ENCODE peak calls at places on chromosomes 12 and 14, in six cellular contexts. C is A549, Y is Peyer's patch, F is right lobe of liver, B is stomach, Z is adrenal gland. W is an unnamed sample. For H3K4me1, the result is how much of the 10 kb centered on the place peaks cover.

GRCh38 chr12:91332305-91332704 is 149.7 kb upstream of the DCN start:
- DNase-seq in C (no peak), Y (no peak), F (no peak), B (no peak), Z (no peak), W (no peak)

GRCh38 chr12:71958993-71959588 is 20.4 kb downstream of the TPH2 start:
- DNase-seq in C (no peak), Y (no peak), F (no peak), B (no peak), Z (no peak), W (no peak)

GRCh38 chr12:114166360-114166759 is 200.2 kb upstream of the RBM19 start:
- DNase-seq in C (peak), Y (no peak), F (no peak), B (no peak), Z (peak), W (no peak)

GRCh38 chr12:101925352-101925751 is 48.0 kb downstream of the DRAM1 start:
- DNase-seq in C (peak), Y (no peak), F (no peak), B (peak), Z (peak), W (peak)

GRCh38 chr12:95634622-95635621 is 83.6 kb upstream of the USP44 start:
- DNase-seq in C (peak), Y (peak), F (peak), B (peak), Z (no peak), W (no peak)

GRCh38 chr12:2507811-2508210 is 287.0 kb upstream of the FKBP4 start:
- DNase-seq in C (no peak), Y (no peak), F (no peak), B (no peak), Z (no peak), W (no peak)

GRCh38 chr14:54301349-54301748 is 95.5 kb upstream of the CDKN3 start:
- DNase-seq in C (no peak), Y (no peak), F (no peak), B (no peak), Z (no peak), W (no peak)

GRCh38 chr12:46371718-46372130 is 849 bp downstream of the SLC38A2 start:
- DNase-seq in C (peak), Y (peak), F (peak), B (peak), Z (peak), W (no peak)

GRCh38 chr12:2212971-2213869 is 160.4 kb downstream of the CACNA1C start:
- DNase-seq in C (no peak), Y (no peak), F (no peak), B (no peak), Z (peak), W (no peak)

GRCh38 chr12:99135376-99135775 is 490.3 kb downstream of the APAF1 start:
- DNase-seq in C (no peak), Y (no peak), F (no peak), B (no peak), Z (no peak), W (no peak)

GRCh38 chr12:110928700-110929099 is 8.3 kb upstream of the MYL2 start:
- DNase-seq in C (no peak), Y (no peak), F (no peak), B (no peak), Z (no peak), W (no peak)

GRCh38 chr12:12072064-12072760 is 1.5 kb downstream of the BCL2L14 start:
- DNase-seq in C (no peak), Y (peak), F (peak), B (peak), Z (no peak), W (no peak)

GRCh38 chr12:76883151-76883550 is 4.3 kb upstream of the CSRP2 start:
- DNase-seq in C (no peak), Y (no peak), F (no peak), B (no peak), Z (no peak), W (no peak)

GRCh38 chr14:69699743-69700309 is 67.1 kb upstream of the SRSF5 start:
- DNase-seq in C (no peak), Y (no peak), F (no peak), B (peak), Z (peak), W (no peak)

GRCh38 chr12:94098466-94098865 is 49.9 kb upstream of the PLXNC1 start:
- DNase-seq in C (no peak), Y (no peak), F (no peak), B (no peak), Z (no peak), W (no peak)

GRCh38 chr14:75267141-75267601 is 11.5 kb upstream of the FOS start:
- DNase-seq in C (no peak), Y (no peak), F (no peak), B (no peak), Z (no peak), W (no peak)

GRCh38 chr12:94779520-94779919 is 129.2 kb upstream of the TMCC3 start:
- DNase-seq in C (no peak), Y (no peak), F (no peak), B (no peak), Z (no peak), W (no peak)

GRCh38 chr12:30794020-30794419 is 39.3 kb upstream of the CAPRIN2 start:
- DNase-seq in C (no peak), Y (no peak), F (no peak), B (no peak), Z (no peak), W (no peak)

GRCh38 chr14:59123975-59124374 is 64.5 kb upstream of the DAAM1 start:
- DNase-seq in C (peak), Y (no peak), F (no peak), B (no peak), Z (no peak), W (no peak)

GRCh38 chr12:104372048-104372720 is 68.6 kb downstream of the EID3 start:
- DNase-seq in C (peak), Y (no peak), F (no peak), B (no peak), Z (peak), W (no peak)

GRCh38 chr12:14325716-14326343 is 39.7 kb upstream of the ATF7IP start:
- DNase-seq in C (no peak), Y (no peak), F (no peak), B (no peak), Z (no peak), W (no peak)

GRCh38 chr14:65237023-65237814 is 134.9 kb upstream of the MAX start:
- DNase-seq in C (no peak), Y (no peak), F (no peak), B (no peak), Z (no peak), W (no peak)

GRCh38 chr12:13561923-13562322 is 365.4 kb downstream of the EMP1 start:
- DNase-seq in C (no peak), Y (no peak), F (no peak), B (no peak), Z (no peak), W (no peak)

GRCh38 chr14:55850803-55851202 is 267.4 kb upstream of the PELI2 start:
- DNase-seq in C (no peak), Y (no peak), F (no peak), B (peak), Z (no peak), W (no peak)

GRCh38 chr14:33282811-33283210 is 344.1 kb downstream of the NPAS3 start:
- DNase-seq in C (no peak), Y (no peak), F (no peak), B (no peak), Z (no peak), W (no peak)

GRCh38 chr12:122421263-122421814 is 1.1 kb downstream of the CLIP1 start:
- DNase-seq in C (peak), Y (no peak), F (peak), B (peak), Z (peak), W (no peak)

GRCh38 chr14:51604078-51604477 is 47.6 kb upstream of the FRMD6 start:
- DNase-seq in C (no peak), Y (no peak), F (no peak), B (no peak), Z (no peak), W (no peak)

GRCh38 chr14:96494331-96494730 is 7.9 kb upstream of the PAPOLA start:
- DNase-seq in C (no peak), Y (no peak), F (no peak), B (no peak), Z (no peak), W (no peak)

GRCh38 chr12:41014643-41015020 is 173.5 kb upstream of the PDZRN4 start:
- DNase-seq in C (peak), Y (no peak), F (no peak), B (no peak), Z (no peak), W (no peak)

GRCh38 chr14:91144425-91145145 is 30.7 kb downstream of the DGLUCY start:
- DNase-seq in C (no peak), Y (no peak), F (no peak), B (no peak), Z (no peak), W (no peak)

GRCh38 chr14:93295541-93296220 is 37.2 kb downstream of the BTBD7 start:
- DNase-seq in C (no peak), Y (no peak), F (no peak), B (no peak), Z (no peak), W (no peak)

GRCh38 chr12:12405882-12406281 is 49.0 kb downstream of the BORCS5 start:
- DNase-seq in C (peak), Y (peak), F (peak), B (peak), Z (peak), W (no peak)

GRCh38 chr12:62711626-62712305 is 223.2 kb downstream of the PPM1H start:
- DNase-seq in C (no peak), Y (no peak), F (no peak), B (no peak), Z (no peak), W (no peak)

GRCh38 chr14:30753452-30753851 is 120.9 kb upstream of the COCH start:
- DNase-seq in C (no peak), Y (no peak), F (no peak), B (no peak), Z (no peak), W (no peak)

DNA sequence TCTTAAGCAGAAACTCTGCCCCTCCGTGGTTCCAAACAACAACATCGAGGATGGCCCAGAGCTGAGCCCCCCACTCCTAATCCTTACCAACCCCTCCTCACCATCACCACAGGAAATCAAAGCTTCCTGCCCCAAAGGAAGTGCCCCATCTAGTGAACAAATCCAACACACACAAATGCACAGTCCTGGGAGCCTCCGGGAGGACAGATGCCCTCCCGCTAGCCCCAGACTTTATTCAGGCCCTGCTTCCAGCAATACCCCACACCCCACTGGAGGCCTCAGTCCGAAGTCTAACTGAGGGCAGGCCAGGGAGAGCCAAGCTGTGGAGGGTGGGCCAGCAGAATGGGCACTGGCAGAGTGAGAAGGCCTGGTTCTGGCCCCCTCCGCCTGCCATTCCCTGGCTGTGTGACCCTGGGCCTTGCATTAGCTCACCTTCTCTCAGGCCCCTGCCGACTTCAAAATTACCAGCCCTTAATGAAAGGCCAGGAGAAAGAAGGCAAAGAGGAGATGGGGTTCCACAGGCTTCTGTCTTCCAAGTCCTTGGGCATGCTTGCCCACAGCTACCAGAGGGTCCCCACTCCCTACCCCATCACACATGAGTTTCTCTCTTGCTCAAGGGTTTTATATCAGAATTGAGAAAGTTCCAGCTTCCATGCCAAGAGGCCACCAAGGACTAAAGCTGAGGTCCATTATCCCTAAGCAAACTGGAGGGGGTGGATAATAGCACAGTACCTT is 2.3 kb downstream of the HDAC7 start:
- DNase-seq in C (no peak), Y (no peak), F (peak), B (no peak), Z (no peak), W (no peak)
- TF ChIP-seq CTCF in C (peak), Y (no peak), F (peak), B (no peak), Z (no peak), W (no peak)

GRCh38 chr14:102867826-102868580 is 54.5 kb upstream of the AMN start:
- DNase-seq in C (no peak), Y (peak), F (no peak), B (no peak), Z (no peak), W (no peak)
- TF ChIP-seq POLR2A in C (no peak), Y (no peak), F (no peak), B (no peak), Z (no peak), W (no peak)

GRCh38 chr12:49666176-49666575 is 41.0 kb downstream of the FMNL3 start:
- DNase-seq in C (no peak), Y (no peak), F (no peak), B (no peak), Z (no peak), W (no peak)
- H3K4me1 ChIP-seq in C (under half), Y (half or more), F (under half), B (half or more), Z (under half), W (under half)

GRCh38 chr14:104685216-104685997 is 4.0 kb upstream of the INF2 start:
- DNase-seq in C (peak), Y (no peak), F (no peak), B (no peak), Z (no peak), W (no peak)
- TF ChIP-seq CTCF in C (no peak), Y (no peak), F (no peak), B (no peak), Z (no peak), W (no peak)

GRCh38 chr12:124423683-124424515 is 129.0 kb downstream of the RFLNA start:
- DNase-seq in C (no peak), Y (no peak), F (no peak), B (no peak), Z (no peak), W (no peak)

GRCh38 chr12:124424516-124424905 is 129.6 kb downstream of the RFLNA start:
- DNase-seq in C (no peak), Y (no peak), F (no peak), B (no peak), Z (no peak), W (no peak)

GRCh38 chr12:124420972-124421674 is 126.2 kb downstream of the RFLNA start:
- DNase-seq in C (no peak), Y (no peak), F (no peak), B (no peak), Z (peak), W (no peak)

GRCh38 chr12:124422142-124422569 is 127.3 kb downstream of the RFLNA start:
- DNase-seq in C (peak), Y (peak), F (no peak), B (peak), Z (peak), W (no peak)

DNA sequence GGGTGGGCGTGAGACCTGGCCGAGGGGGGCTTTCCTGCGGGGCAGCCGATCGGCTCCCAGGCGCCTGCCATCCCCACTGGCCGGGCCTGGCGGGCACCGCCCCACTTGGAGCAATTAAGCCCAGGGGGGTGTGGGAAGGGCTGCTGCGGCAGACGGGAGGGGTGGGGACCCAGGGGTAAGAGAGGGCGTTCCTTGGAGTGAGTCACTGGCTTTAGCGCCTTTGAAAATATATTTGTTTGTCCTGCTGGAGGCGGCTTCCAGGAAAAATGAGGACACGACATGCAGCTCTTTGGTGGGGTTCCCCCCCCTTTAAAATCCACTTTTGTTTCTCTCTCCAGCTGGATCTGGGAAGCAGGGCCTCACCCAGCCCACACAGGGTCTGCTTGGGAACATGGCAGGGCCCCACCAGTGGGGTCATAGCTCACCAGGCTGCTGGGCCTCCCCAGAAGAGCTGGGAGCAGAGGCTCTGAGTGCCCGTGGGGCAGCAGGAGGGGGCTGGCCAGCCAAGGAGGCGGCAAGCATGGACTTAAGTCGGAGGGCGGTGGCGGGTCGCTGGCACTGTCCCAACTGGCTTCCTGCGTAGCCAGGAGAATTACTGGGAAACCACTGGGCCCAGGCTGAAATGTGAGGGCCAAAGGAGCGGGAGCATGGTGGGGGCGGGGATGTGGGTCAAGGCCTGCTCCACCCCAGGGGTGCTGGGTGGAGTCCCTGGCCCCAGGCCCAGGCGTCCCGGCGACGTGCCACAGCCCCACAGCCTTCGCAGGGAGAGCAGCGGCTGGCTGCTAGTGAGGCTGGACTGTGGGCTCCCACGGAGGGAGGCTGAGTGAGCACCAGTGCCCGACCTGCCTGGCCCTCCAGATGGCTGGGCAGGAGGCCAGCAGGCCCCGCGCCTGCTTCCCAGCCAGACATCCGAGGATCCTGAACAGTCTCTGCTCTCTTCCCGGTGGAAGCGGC is 128.0 kb downstream of the RFLNA start:
- DNase-seq in C (peak), Y (peak), F (peak), B (peak), Z (peak), W (peak)
- TF ChIP-seq POLR2A in C (peak), Y (peak), F (no peak), B (no peak), Z (peak), W (no peak)

GRCh38 chr12:120228041-120228290 is 27.1 kb upstream of the RPLP0 start:
- DNase-seq in C (no peak), Y (no peak), F (no peak), B (no peak), Z (no peak), W (no peak)
- H3K4me1 ChIP-seq in C (half or more), Y (half or more), F (under half), B (half or more), Z (under half), W (half or more)

GRCh38 chr12:57766464-57767311 is at the start of gene CYP27B1:
- DNase-seq in C (peak), Y (no peak), F (no peak), B (no peak), Z (peak), W (no peak)

GRCh38 chr12:57763881-57764661 is 2.8 kb downstream of the CYP27B1 start:
- DNase-seq in C (no peak), Y (no peak), F (no peak), B (no peak), Z (no peak), W (no peak)

GRCh38 chr12:57764662-57765002 is 2.2 kb downstream of the CYP27B1 start:
- DNase-seq in C (no peak), Y (no peak), F (no peak), B (no peak), Z (no peak), W (no peak)

GRCh38 chr12:57765698-57766463 is 997 bp downstream of the CYP27B1 start:
- DNase-seq in C (no peak), Y (peak), F (no peak), B (no peak), Z (no peak), W (no peak)

GRCh38 chr12:57765003-57765697 is 1.7 kb downstream of the CYP27B1 start:
- DNase-seq in C (peak), Y (peak), F (no peak), B (peak), Z (peak), W (no peak)
- TF ChIP-seq CTCF in C (peak), Y (peak), F (peak), B (peak), Z (peak), W (no peak)

GRCh38 chr12:49327368-49327767 is 4.3 kb downstream of the TROAP start:
- DNase-seq in C (no peak), Y (no peak), F (no peak), B (no peak), Z (no peak), W (no peak)

GRCh38 chr12:49323524-49324097 is 556 bp downstream of the TROAP start:
- DNase-seq in C (no peak), Y (no peak), F (no peak), B (no peak), Z (no peak), W (no peak)

GRCh38 chr12:49322367-49322707 is 718 bp upstream of the TROAP start:
- DNase-seq in C (no peak), Y (no peak), F (no peak), B (no peak), Z (no peak), W (no peak)

GRCh38 chr12:49325606-49326005 is 2.6 kb downstream of the TROAP start:
- DNase-seq in C (no peak), Y (no peak), F (no peak), B (peak), Z (no peak), W (peak)

GRCh38 chr12:49322708-49323523 is at the start of gene TROAP:
- DNase-seq in C (peak), Y (peak), F (peak), B (peak), Z (peak), W (peak)
- TF ChIP-seq POLR2A in C (peak), Y (peak), F (no peak), B (no peak), Z (peak), W (no peak)

W was measured in vagina.